ENCODE peak calls at places on chromosomes 6 and 20, in six cellular contexts. X is stomach, R is pons, S is cardiac fibroblast, F is T follicular helper cell, M is SW480. W is an unnamed sample.

GRCh38 chr6:116217069-116217468 is 36.8 kb downstream of the TSPYL4 start:
- DNase-seq in R (peak), X (no peak), F (no peak), S (peak), M (peak), W (peak)

GRCh38 chr20:37421060-37421639 is 75.2 kb downstream of the SRC start:
- DNase-seq in M (no peak), R (no peak), F (no peak), X (no peak), S (no peak), W (no peak)

GRCh38 chr6:53647437-53648094 is 18.0 kb downstream of the KLHL31 start:
- DNase-seq in S (peak), X (no peak), R (peak), M (no peak), F (peak), W (no peak)

GRCh38 chr6:39853604-39854003 is 61.4 kb downstream of the DAAM2 start:
- DNase-seq in M (no peak), X (no peak), F (no peak), R (peak), S (no peak), W (no peak)

GRCh38 chr20:44692932-44693476 is 22.2 kb upstream of the CCN5 start:
- DNase-seq in F (no peak), X (peak), M (peak), R (no peak), S (peak), W (peak)

GRCh38 chr6:10382728-10383127 is 32.1 kb downstream of the TFAP2A start:
- DNase-seq in X (no peak), F (no peak), R (no peak), S (no peak), M (no peak), W (no peak)

GRCh38 chr6:71420693-71421328 is 132.2 kb downstream of the OGFRL1 start:
- DNase-seq in M (no peak), S (peak), R (peak), F (no peak), X (peak), W (peak)

GRCh38 chr6:32885698-32886286 is 31.8 kb downstream of the PSMB9 start:
- DNase-seq in X (no peak), M (peak), R (peak), S (peak), F (no peak), W (peak)

GRCh38 chr6:64037421-64037820 is 401.8 kb downstream of the PHF3 start:
- DNase-seq in M (no peak), F (no peak), S (no peak), X (no peak), R (no peak), W (no peak)

GRCh38 chr6:166540631-166541331 is 45.7 kb downstream of the RAMACL start:
- DNase-seq in M (peak), X (peak), R (no peak), F (peak), S (peak), W (no peak)

GRCh38 chr6:107607109-107607508 is 117.2 kb downstream of the SOBP start:
- DNase-seq in M (no peak), R (no peak), F (no peak), X (no peak), S (peak), W (no peak)

GRCh38 chr20:60078351-60079250 is 120.4 kb downstream of the CDH26 start:
- DNase-seq in F (no peak), S (no peak), X (no peak), R (no peak), M (no peak), W (no peak)